ENCODE peak calls at places on chromosomes 11 and 22, in eight cellular contexts. S, U, I, A, D, P, G and H are unnamed samples. For H3K4me1 and H3K9me3, the result is how much of the 10 kb centered on the place peaks cover.

GRCh38 chr11:10909141-10909883 is 51.5 kb upstream of the ZBED5 start:
- DNase-seq in S (no peak), U (no peak), I (peak), A (no peak), D (no peak), P (no peak), G (no peak), H (no peak)

GRCh38 chr11:66581261-66581660 is 11.6 kb downstream of the CCDC87 start:
- DNase-seq in S (no peak), U (no peak), I (no peak), A (no peak), D (no peak), P (no peak), G (no peak), H (no peak)

GRCh38 chr11:9263840-9264380 is 1.2 kb downstream of the DENND5A start:
- DNase-seq in S (no peak), U (no peak), I (no peak), A (no peak), D (no peak), P (no peak), G (no peak), H (no peak)

GRCh38 chr11:40403321-40403720 is 1056.1 kb downstream of the LRRC4C start:
- DNase-seq in S (no peak), U (no peak), I (no peak), A (no peak), D (no peak), P (no peak), G (no peak), H (peak)

GRCh38 chr11:11450744-11451362 is 97.8 kb upstream of the CSNK2A3 start:
- DNase-seq in S (no peak), U (no peak), I (peak), A (no peak), D (no peak), P (no peak), G (no peak), H (peak)

GRCh38 chr22:48053973-48054372 is 1291.5 kb downstream of the TBC1D22A start:
- DNase-seq in S (no peak), U (no peak), I (no peak), A (no peak), D (no peak), P (no peak), G (no peak), H (peak)

GRCh38 chr11:33000181-33000580 is 15.5 kb upstream of the DEPDC7 start:
- DNase-seq in S (no peak), U (no peak), I (peak), A (no peak), D (no peak), P (no peak), G (no peak), H (peak)

GRCh38 chr22:39147335-39148023 is 5.0 kb downstream of the CBX7 start:
- DNase-seq in S (peak), U (no peak), I (no peak), A (no peak), D (no peak), P (no peak), G (no peak), H (no peak)

GRCh38 chr11:7892751-7893356 is 38.2 kb downstream of the OR10A6 start:
- DNase-seq in S (no peak), U (no peak), I (peak), A (no peak), D (no peak), P (no peak), G (no peak), H (peak)

GRCh38 chr11:118889796-118890195 is 6.1 kb downstream of the CXCR5 start:
- DNase-seq in S (peak), U (peak), I (peak), A (no peak), D (peak), P (no peak), G (peak), H (no peak)

GRCh38 chr22:30650508-30651116 is 15.0 kb downstream of the SLC35E4 start:
- DNase-seq in S (no peak), U (no peak), I (no peak), A (no peak), D (no peak), P (no peak), G (no peak), H (no peak)

GRCh38 chr11:48172818-48173609 is 43.6 kb upstream of the OR4B1 start:
- DNase-seq in S (peak), U (peak), I (peak), A (peak), D (peak), P (peak), G (peak), H (peak)

GRCh38 chr22:45970709-45971388 is 6.1 kb downstream of the WNT7B start:
- DNase-seq in S (no peak), U (no peak), I (peak), A (no peak), D (no peak), P (no peak), G (no peak), H (no peak)

GRCh38 chr22:45971389-45972028 is 5.5 kb downstream of the WNT7B start:
- DNase-seq in S (no peak), U (no peak), I (no peak), A (no peak), D (no peak), P (no peak), G (no peak), H (no peak)

GRCh38 chr22:45974498-45974897 is 2.5 kb downstream of the WNT7B start:
- DNase-seq in S (no peak), U (no peak), I (no peak), A (no peak), D (no peak), P (no peak), G (no peak), H (no peak)

GRCh38 chr22:45972091-45972867 is 4.7 kb downstream of the WNT7B start:
- DNase-seq in S (no peak), U (no peak), I (no peak), A (no peak), D (no peak), P (no peak), G (no peak), H (no peak)

DNA sequence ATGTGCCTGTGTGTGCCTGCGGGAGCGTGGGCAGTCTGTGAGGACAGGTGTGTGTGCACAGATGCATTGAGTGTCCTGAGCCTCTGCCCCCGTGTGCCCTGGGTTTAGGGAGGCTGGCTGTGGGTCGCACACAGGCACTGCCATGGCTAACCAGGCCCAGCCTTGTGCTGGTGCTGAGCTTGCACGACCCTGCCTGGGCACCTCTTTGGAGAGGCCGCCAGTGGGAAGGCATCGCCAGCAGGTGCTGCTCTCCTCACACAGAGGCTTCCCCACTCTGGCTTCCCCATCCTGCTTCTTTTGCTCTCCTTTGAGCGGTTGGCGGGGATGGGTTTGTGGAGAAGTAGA is 4.1 kb downstream of the WNT7B start:
- DNase-seq in S (no peak), U (no peak), I (no peak), A (no peak), D (no peak), P (no peak), G (no peak), H (no peak)
- H3K4me1 ChIP-seq in S (half or more), U (under half), I (under half), A (under half), D (under half), P (under half), G (under half), H (half or more)

DNA sequence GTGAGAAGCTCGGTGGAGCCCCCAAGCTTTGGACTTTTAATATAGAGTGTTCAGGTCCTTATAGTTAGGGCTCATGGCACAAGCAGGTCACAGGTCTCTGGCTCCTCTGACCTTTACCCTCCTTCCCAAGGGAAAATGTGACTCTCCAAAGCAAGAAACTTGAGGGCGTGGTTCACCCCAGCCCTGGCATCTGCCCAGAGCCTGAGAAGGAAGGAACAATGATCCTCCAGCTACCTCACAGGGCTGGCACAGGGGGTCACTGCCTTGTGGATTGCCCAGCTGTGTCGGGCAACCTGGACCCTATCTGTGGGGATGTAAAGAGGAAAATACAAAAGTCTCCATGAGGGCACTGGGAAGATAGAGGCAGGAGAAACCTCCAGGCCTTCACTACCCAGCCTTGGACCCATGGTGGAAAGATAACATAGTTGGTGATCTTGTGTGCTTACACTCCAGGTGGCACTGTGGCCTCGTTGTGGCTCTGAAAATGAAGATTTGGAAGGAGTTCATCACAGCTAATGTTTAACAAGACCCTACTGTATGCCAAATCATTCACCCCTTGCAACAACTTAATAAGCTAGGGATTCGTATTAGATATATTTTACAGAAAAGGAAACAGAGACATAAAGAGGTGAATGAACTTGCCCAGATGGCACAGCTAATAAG is 3.8 kb upstream of the ZNF195 start:
- DNase-seq in S (no peak), U (no peak), I (no peak), A (no peak), D (no peak), P (no peak), G (no peak), H (no peak)
- H3K4me3 ChIP-seq in S (no peak), U (no peak), I (no peak), A (no peak), D (no peak), P (no peak), G (no peak), H (no peak)

GRCh38 chr22:16818538-16818937 is 6.7 kb downstream of the XKR3 start:
- DNase-seq in S (no peak), U (no peak), I (no peak), A (no peak), D (no peak), P (no peak), G (no peak), H (no peak)
- H3K9me3 ChIP-seq in S (under half), U (under half), I (under half), A (under half), D (under half), P (under half), G (under half), H (under half)

DNA sequence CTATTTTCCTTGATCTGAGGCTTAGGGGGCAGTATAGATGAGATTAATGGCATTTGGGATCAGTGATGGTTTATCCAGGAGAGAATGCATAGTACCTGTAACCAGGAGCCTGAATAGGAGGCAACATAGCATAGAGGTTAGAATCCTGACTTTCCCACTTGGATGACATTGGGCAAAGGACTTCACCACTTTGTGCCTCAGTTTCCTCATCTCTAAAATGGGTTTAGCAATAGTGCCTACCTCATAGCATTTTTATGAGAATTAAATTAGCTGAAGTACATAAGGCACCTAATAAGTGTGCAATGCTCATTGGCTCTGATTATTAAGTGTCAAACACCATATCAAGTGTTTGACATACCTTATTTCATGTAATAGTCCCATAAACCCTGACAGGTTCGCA is 30.8 kb downstream of the CD44 start:
- DNase-seq in S (no peak), U (no peak), I (no peak), A (no peak), D (no peak), P (no peak), G (no peak), H (no peak)
- H3K4me1 ChIP-seq in S (half or more), U (under half), I (under half), A (half or more), D (under half), P (under half), G (half or more), H (half or more)

DNA sequence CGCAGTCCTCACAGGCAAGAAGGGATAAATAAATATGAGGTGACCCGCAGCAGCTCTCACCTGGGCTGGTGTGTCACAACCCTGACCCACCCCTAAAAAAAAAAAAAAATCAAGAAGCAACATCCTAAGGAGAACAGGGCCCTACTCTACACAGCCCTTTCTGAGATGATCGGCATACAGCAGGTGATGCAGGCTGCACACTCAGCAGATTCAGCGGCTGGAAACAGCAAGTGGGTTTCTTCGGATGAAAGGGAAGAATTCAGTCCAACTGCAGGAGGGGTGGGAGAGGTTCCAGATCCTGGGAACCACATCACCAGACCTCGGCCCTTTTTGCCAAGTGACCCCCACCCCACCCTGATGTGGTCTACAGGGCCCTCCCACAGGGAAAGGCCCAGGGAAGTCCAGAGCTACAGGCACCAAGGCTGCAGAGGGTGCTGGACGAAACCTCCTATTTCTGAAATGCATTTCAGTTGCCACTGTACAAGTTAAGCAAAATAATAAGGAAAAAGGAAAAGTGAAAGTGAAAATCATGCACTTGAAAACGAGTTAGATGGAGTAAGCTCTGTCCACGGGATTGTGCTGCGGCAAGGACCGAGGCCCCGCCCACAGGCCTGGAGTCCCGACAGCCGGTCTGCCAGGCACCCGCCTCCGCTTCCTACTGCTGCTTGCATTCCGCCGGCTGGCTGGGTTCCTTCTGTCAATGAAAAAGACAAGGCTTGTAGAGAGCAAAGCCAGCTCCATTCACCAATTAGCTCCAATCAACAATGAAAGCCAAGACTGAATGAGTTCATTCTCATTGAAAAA is 15.9 kb upstream of the PHLDA2 start:
- DNase-seq in S (peak), U (peak), I (peak), A (no peak), D (peak), P (no peak), G (peak), H (peak)
- H3K4me3 ChIP-seq in S (peak), U (peak), I (no peak), A (no peak), D (peak), P (no peak), G (peak), H (no peak)

DNA sequence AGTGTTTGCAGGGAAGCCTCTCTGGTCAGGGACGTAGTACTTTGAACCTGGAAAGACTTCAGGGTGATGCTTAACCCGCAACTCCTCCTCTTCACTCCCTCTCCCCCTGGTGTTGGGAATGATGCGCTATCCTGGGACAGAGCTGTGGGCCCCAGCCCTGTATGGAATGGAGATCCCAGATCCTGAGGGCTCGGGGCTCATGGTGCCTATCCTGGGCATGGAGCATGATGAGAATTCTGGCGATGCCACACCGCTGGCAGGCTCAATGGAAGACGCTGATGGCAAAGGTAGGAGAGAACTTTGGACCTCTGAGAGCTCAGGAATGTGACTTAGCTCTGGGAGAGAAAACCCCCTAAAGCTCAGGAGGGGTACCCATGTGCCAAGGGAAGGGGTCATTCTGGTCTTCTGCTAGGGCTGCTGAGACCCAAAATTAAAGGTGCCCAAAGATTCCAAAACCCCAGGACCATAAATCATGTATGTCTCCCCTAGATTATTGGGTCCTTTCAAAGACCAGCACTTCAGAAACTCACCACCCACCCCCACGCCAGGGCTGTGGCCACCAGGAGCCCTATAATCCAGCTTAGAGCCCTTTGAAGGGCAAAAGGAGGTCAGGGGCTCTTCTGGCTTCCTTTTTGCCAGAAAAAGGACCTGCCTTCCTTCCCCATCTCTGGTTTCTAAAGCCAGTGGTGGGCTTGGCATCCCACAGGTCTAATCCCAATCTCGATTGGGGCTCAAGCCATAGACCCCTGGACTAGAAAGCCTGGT is 52.5 kb downstream of the BTG4 start:
- DNase-seq in S (no peak), U (no peak), I (no peak), A (no peak), D (no peak), P (no peak), G (no peak), H (no peak)
- H3K9me3 ChIP-seq in S (under half), U (under half), I (under half), A (under half), D (under half), P (under half), G (under half), H (under half)

GRCh38 chr11:94544582-94544831 is 786 bp downstream of the FUT4 start:
- DNase-seq in S (no peak), U (no peak), I (no peak), A (no peak), D (no peak), P (no peak), G (no peak), H (no peak)
- H3K4me1 ChIP-seq in S (under half), U (under half), I (under half), A (under half), D (under half), P (under half), G (under half), H (under half)

GRCh38 chr11:29051935-29052334 is 943.7 kb downstream of the METTL15 start:
- DNase-seq in S (no peak), U (no peak), I (no peak), A (no peak), D (no peak), P (no peak), G (no peak), H (no peak)
- H3K4me3 ChIP-seq in S (no peak), U (no peak), I (no peak), A (no peak), D (no peak), P (no peak), G (no peak), H (no peak)

GRCh38 chr11:1194231-1194976 is 28.5 kb upstream of the MUC5B start:
- DNase-seq in S (peak), U (peak), I (no peak), A (no peak), D (peak), P (no peak), G (peak), H (no peak)
- H3K9me3 ChIP-seq in S (under half), U (under half), I (under half), A (under half), D (under half), P (under half), G (under half), H (under half)